ENCODE peak calls at places on chromosomes 6 and 20, in five cellular contexts. One of them, this sample, is unnamed.

GRCh38 chr6:127406122-127406521 is 53.1 kb downstream of the KIAA0408 start:
- DNase-seq in sigmoid colon: no peak
- DNase-seq in transverse colon: no peak
- DNase-seq in HepG2: no peak
- DNase-seq in K562: no peak
- DNase-seq in this sample: no peak

GRCh38 chr6:18845891-18846290 is 458.7 kb downstream of the RNF144B start:
- DNase-seq in sigmoid colon: no peak
- DNase-seq in transverse colon: no peak
- DNase-seq in HepG2: no peak
- DNase-seq in K562: no peak
- DNase-seq in this sample: no peak

GRCh38 chr6:169162968-169163903 is 90.4 kb downstream of the THBS2 start:
- DNase-seq in sigmoid colon: peak
- DNase-seq in transverse colon: no peak
- DNase-seq in HepG2: peak
- DNase-seq in K562: no peak
- DNase-seq in this sample: no peak

GRCh38 chr20:60055740-60056139 is 97.5 kb downstream of the CDH26 start:
- DNase-seq in sigmoid colon: peak
- DNase-seq in transverse colon: peak
- DNase-seq in HepG2: no peak
- DNase-seq in K562: no peak
- DNase-seq in this sample: no peak

GRCh38 chr20:41268402-41268801 is 49.1 kb downstream of the ZHX3 start:
- DNase-seq in sigmoid colon: no peak
- DNase-seq in transverse colon: no peak
- DNase-seq in HepG2: no peak
- DNase-seq in K562: no peak
- DNase-seq in this sample: no peak

GRCh38 chr6:168695701-168696100 is 254.7 kb downstream of the SMOC2 start:
- DNase-seq in sigmoid colon: no peak
- DNase-seq in transverse colon: no peak
- DNase-seq in HepG2: no peak
- DNase-seq in K562: no peak
- DNase-seq in this sample: no peak

GRCh38 chr20:25009218-25010145 is 16.9 kb upstream of the APMAP start:
- DNase-seq in sigmoid colon: peak
- DNase-seq in transverse colon: peak
- DNase-seq in HepG2: no peak
- DNase-seq in K562: no peak
- DNase-seq in this sample: peak

GRCh38 chr6:109212683-109213082 is 117.4 kb downstream of the CEP57L1 start:
- DNase-seq in sigmoid colon: no peak
- DNase-seq in transverse colon: no peak
- DNase-seq in HepG2: no peak
- DNase-seq in K562: no peak
- DNase-seq in this sample: no peak

GRCh38 chr20:48750941-48751620 is 76.7 kb downstream of the PREX1 start:
- DNase-seq in sigmoid colon: no peak
- DNase-seq in transverse colon: peak
- DNase-seq in HepG2: no peak
- DNase-seq in K562: no peak
- DNase-seq in this sample: no peak

GRCh38 chr6:27505209-27506027 is 32.5 kb upstream of the ZNF184 start:
- DNase-seq in sigmoid colon: peak
- DNase-seq in transverse colon: peak
- DNase-seq in HepG2: peak
- DNase-seq in K562: peak
- DNase-seq in this sample: peak

GRCh38 chr6:27500177-27500576 is 27.3 kb upstream of the ZNF184 start:
- DNase-seq in sigmoid colon: no peak
- DNase-seq in transverse colon: no peak
- DNase-seq in HepG2: no peak
- DNase-seq in K562: no peak
- DNase-seq in this sample: no peak

GRCh38 chr6:27501187-27501586 is 28.3 kb upstream of the ZNF184 start:
- DNase-seq in sigmoid colon: no peak
- DNase-seq in transverse colon: no peak
- DNase-seq in HepG2: no peak
- DNase-seq in K562: no peak
- DNase-seq in this sample: no peak

GRCh38 chr6:27503436-27504030 is 30.6 kb upstream of the ZNF184 start:
- DNase-seq in sigmoid colon: peak
- DNase-seq in transverse colon: peak
- DNase-seq in HepG2: peak
- DNase-seq in K562: peak
- DNase-seq in this sample: peak

DNA sequence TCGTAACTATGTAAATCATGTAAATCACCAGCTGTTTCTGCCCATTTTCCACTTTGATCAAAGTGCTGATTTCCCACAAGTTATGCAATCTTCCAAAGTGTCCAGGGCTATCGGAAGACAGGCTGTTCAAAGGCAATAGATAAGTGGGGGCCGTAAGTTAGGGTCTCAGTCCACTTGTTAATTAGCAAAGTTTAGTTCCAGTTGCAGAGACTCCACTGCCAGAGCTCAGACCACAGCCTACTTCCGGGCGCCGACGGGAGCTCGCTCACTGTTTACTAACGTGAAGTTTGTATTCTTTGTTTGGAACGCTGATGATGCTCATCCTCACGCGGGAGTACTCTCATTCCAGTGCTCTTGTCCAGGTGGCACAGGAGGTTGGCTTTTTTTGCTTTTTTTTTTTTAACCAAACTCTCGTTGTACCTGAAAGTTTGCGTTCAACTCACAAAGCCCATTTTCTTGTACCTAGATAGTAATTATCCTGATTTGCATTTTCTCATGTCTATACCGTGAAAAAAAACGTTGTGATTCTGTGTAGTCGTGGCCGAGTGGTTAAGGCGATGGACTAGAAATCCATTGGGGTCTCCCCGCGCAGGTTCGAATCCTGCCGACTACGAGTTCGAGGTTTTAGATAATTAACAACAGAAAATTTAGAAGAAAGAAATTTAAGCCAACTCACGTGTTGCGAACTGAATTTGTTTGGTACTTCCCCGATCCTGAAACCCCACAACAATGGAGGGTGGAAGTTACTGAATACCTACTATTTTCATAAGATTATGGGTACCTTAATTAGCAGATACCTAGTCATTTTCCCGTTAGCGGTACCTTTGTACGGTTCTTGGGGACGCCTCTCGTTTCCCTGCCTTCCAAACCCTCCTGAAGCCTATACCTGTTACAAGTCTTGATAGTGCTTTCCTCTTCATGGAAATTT is 29.9 kb upstream of the ZNF184 start:
- DNase-seq in sigmoid colon: no peak
- DNase-seq in transverse colon: peak
- DNase-seq in HepG2: peak
- DNase-seq in K562: peak
- DNase-seq in this sample: peak
- TF ChIP-seq POLR2A in sigmoid colon: no peak
- TF ChIP-seq POLR2A in transverse colon: no peak
- TF ChIP-seq POLR2A in HepG2: no peak
- TF ChIP-seq POLR2A in K562: no peak
- TF ChIP-seq POLR2A in this sample: no peak

DNA sequence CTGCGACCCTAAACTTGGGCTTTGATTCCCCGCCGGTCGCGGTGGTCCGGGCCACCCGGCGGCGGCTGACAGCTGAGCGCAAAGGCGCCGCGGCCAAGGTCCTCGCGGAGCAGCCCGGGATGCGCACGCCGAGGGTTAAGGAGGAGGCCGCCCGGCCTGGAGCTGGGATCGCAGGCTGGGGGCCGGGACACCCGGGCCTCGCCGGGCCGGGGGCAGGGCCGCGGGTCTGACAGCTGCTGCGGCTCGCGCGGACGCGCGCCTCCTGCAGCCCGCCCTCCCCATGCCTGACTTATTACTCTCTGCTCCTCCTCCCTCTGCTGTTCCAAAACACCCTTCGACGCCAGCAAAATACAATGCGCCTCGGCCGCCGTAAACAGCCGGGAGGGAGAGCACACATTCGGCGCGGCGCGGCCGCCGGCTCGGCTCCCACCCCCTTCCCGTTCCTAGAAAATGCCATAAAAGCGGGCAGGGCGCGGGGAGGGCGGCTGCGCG is 743 bp downstream of the BACH2 start:
- DNase-seq in sigmoid colon: peak
- DNase-seq in transverse colon: peak
- DNase-seq in HepG2: no peak
- DNase-seq in K562: peak
- DNase-seq in this sample: peak
- TF ChIP-seq POLR2A in sigmoid colon: no peak
- TF ChIP-seq POLR2A in transverse colon: peak
- TF ChIP-seq POLR2A in HepG2: no peak
- TF ChIP-seq POLR2A in K562: no peak
- TF ChIP-seq POLR2A in this sample: peak

GRCh38 chr6:31467151-31467550 is 30.8 kb upstream of the MICB start:
- DNase-seq in sigmoid colon: no peak
- DNase-seq in transverse colon: no peak
- DNase-seq in HepG2: no peak
- DNase-seq in K562: no peak
- DNase-seq in this sample: no peak
- TF ChIP-seq POLR2A in sigmoid colon: no peak
- TF ChIP-seq POLR2A in transverse colon: no peak
- TF ChIP-seq POLR2A in HepG2: no peak
- TF ChIP-seq POLR2A in K562: no peak
- TF ChIP-seq POLR2A in this sample: no peak

DNA sequence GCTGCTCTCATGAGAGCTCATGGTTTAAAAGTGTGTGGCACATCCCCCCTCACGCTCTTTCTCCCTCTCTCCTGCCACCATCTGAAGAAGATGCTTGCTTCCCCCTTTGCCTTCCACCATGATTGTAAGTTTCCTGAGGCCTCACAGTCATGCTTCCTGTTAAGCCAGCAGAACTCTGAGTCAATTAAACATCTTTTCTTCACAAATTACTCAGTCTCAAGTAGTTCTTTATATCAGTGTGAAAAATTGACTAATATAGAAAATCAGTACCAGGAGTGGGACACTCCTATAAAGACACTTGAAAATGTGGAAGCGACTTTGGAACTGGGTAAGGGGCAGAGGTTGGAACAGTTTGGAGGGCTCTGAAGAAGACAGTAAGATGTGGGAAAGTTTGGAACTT is 45.0 kb downstream of the HACE1 start:
- DNase-seq in sigmoid colon: no peak
- DNase-seq in transverse colon: no peak
- DNase-seq in HepG2: no peak
- DNase-seq in K562: no peak
- DNase-seq in this sample: no peak
- TF ChIP-seq POLR2A in sigmoid colon: no peak
- TF ChIP-seq POLR2A in transverse colon: no peak
- TF ChIP-seq POLR2A in HepG2: no peak
- TF ChIP-seq POLR2A in K562: no peak
- TF ChIP-seq POLR2A in this sample: no peak

GRCh38 chr20:52631469-52631868 is 340.7 kb upstream of the TSHZ2 start:
- DNase-seq in sigmoid colon: no peak
- DNase-seq in transverse colon: no peak
- DNase-seq in HepG2: no peak
- DNase-seq in K562: no peak
- DNase-seq in this sample: no peak

DNA sequence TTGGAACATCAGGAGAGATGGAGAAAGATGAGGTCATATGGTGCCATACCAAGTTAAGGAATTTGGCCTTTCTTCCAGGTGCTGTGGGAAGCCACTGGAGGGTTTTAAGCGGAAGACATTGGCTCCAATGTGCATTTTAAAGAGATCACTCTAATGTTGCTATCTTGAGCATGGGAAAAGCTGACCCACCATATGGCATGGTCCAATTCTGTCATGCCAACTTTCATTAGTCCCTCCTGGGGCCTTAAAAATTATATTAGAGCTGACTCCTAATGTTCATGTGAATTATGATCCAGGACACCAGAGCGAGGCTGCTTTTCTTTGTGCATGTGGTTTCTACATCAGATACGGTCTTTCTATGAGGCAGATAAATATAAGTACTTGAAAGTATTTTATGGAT is 335.0 kb upstream of the TSHZ2 start:
- DNase-seq in sigmoid colon: no peak
- DNase-seq in transverse colon: no peak
- DNase-seq in HepG2: no peak
- DNase-seq in K562: no peak
- DNase-seq in this sample: no peak
- TF ChIP-seq POLR2A in sigmoid colon: no peak
- TF ChIP-seq POLR2A in transverse colon: no peak
- TF ChIP-seq POLR2A in HepG2: no peak
- TF ChIP-seq POLR2A in K562: no peak
- TF ChIP-seq POLR2A in this sample: no peak

DNA sequence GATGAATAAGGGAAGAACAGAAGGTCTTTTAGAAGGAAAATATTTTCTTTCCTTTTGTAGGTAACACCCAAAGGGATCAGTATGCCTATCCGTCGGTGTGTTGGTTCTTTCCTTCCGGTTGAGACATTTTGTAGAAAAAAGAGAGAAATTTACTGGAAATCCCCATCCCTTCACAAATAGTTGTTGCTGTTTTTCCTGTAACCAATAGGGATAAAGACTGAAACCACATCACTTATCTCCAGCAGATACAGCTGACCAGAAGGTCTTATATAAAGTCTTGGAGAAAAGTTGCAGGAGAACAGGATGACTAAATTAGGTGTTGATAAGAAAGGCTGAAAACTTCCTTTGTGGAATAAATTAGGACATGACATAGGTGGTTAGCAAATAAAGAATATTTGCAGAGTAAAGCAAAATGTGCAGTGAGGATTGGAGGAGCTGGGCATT is 14.8 kb upstream of the HLA-DRB1 start:
- DNase-seq in sigmoid colon: no peak
- DNase-seq in transverse colon: no peak
- DNase-seq in HepG2: no peak
- DNase-seq in K562: no peak
- DNase-seq in this sample: no peak
- TF ChIP-seq POLR2A in sigmoid colon: no peak
- TF ChIP-seq POLR2A in transverse colon: no peak
- TF ChIP-seq POLR2A in HepG2: no peak
- TF ChIP-seq POLR2A in K562: no peak
- TF ChIP-seq POLR2A in this sample: no peak

GRCh38 chr6:32118782-32119628 is 9.0 kb downstream of the ATF6B start:
- DNase-seq in sigmoid colon: peak
- DNase-seq in transverse colon: peak
- DNase-seq in HepG2: peak
- DNase-seq in K562: peak
- DNase-seq in this sample: peak
- TF ChIP-seq POLR2A in sigmoid colon: no peak
- TF ChIP-seq POLR2A in transverse colon: no peak
- TF ChIP-seq POLR2A in HepG2: peak
- TF ChIP-seq POLR2A in K562: no peak
- TF ChIP-seq POLR2A in this sample: no peak

This sample was measured in uterus.